ENCODE peak calls at places on chromosomes 3 and 15, in six cellular contexts. K is mucosa of gallbladder; V is OCI-LY7; G is stimulated activated CD4-positive, alpha-beta T cell treated with anti-CD3 and anti-CD28 coated beads, Interleukin-12 subunit alpha, Interleukin-12 subunit beta, amount 100 ng/mL, for 4 hours; Q is Ammon's horn; T is cardiac septum. E is an unnamed sample.

GRCh38 chr3:188797045-188797444 is 374.7 kb upstream of the TPRG1 start:
- DNase-seq in K (no peak), V (no peak), G (no peak), Q (no peak), T (no peak), E (no peak)

GRCh38 chr15:47607750-47608149 is 109.6 kb upstream of the SEMA6D start:
- DNase-seq in K (no peak), V (no peak), G (no peak), Q (no peak), T (no peak), E (peak)

GRCh38 chr15:77642019-77642418 is 9.3 kb upstream of the LINGO1 start:
- DNase-seq in K (no peak), V (no peak), G (no peak), Q (no peak), T (no peak), E (no peak)

GRCh38 chr15:49313650-49314049 is 109.4 kb upstream of the FGF7 start:
- DNase-seq in K (no peak), V (no peak), G (no peak), Q (no peak), T (no peak), E (no peak)

GRCh38 chr15:43412096-43412495 is 41.2 kb downstream of the TUBGCP4 start:
- DNase-seq in K (no peak), V (no peak), G (no peak), Q (no peak), T (no peak), E (no peak)

GRCh38 chr15:32029409-32029861 is 880 bp upstream of the CHRNA7 start:
- DNase-seq in K (no peak), V (no peak), G (no peak), Q (peak), T (no peak), E (peak)

GRCh38 chr15:25930931-25931330 is 67.8 kb upstream of the ATP10A start:
- DNase-seq in K (no peak), V (no peak), G (no peak), Q (no peak), T (no peak), E (no peak)

GRCh38 chr3:126465928-126466564 is 9.6 kb downstream of the ZXDC start:
- DNase-seq in K (no peak), V (no peak), G (no peak), Q (peak), T (no peak), E (peak)

GRCh38 chr3:149016669-149017541 is 25.6 kb downstream of the GYG1 start:
- DNase-seq in K (no peak), V (no peak), G (no peak), Q (no peak), T (no peak), E (no peak)

GRCh38 chr3:196931828-196932587 is 10.3 kb downstream of the NCBP2 start:
- DNase-seq in K (no peak), V (peak), G (no peak), Q (no peak), T (no peak), E (no peak)

GRCh38 chr3:128480278-128480677 is 12.7 kb downstream of the GATA2 start:
- DNase-seq in K (no peak), V (no peak), G (no peak), Q (no peak), T (no peak), E (no peak)

GRCh38 chr3:5197470-5198312 is 10.2 kb downstream of the EDEM1 start:
- DNase-seq in K (no peak), V (peak), G (peak), Q (no peak), T (no peak), E (no peak)

GRCh38 chr3:160006282-160007163 is 17.9 kb downstream of the IL12A start:
- DNase-seq in K (peak), V (peak), G (no peak), Q (peak), T (no peak), E (peak)

GRCh38 chr3:15120986-15121385 is 22.0 kb upstream of the RBSN start:
- DNase-seq in K (no peak), V (no peak), G (no peak), Q (no peak), T (no peak), E (no peak)

GRCh38 chr15:81126887-81127286 is 7.2 kb upstream of the CFAP161 start:
- DNase-seq in K (no peak), V (no peak), G (no peak), Q (no peak), T (no peak), E (no peak)

GRCh38 chr15:100671858-100672543 is 69.6 kb downstream of the ASB7 start:
- DNase-seq in K (no peak), V (peak), G (no peak), Q (peak), T (no peak), E (peak)

GRCh38 chr3:45783667-45784066 is 12.7 kb downstream of the SLC6A20 start:
- DNase-seq in K (no peak), V (no peak), G (no peak), Q (no peak), T (no peak), E (no peak)

GRCh38 chr3:16768956-16769355 is 115.8 kb upstream of the PLCL2 start:
- DNase-seq in K (no peak), V (no peak), G (no peak), Q (no peak), T (no peak), E (no peak)

GRCh38 chr3:66609660-66610547 is 109.1 kb upstream of the LRIG1 start:
- DNase-seq in K (peak), V (no peak), G (no peak), Q (peak), T (no peak), E (peak)

GRCh38 chr15:74901612-74902063 is 5.0 kb downstream of the FAM219B start:
- DNase-seq in K (peak), V (peak), G (peak), Q (peak), T (no peak), E (peak)

GRCh38 chr3:195150194-195151118 is 120.5 kb downstream of the XXYLT1 start:
- DNase-seq in K (peak), V (peak), G (no peak), Q (peak), T (peak), E (peak)

GRCh38 chr3:116443096-116443793 is 2.0 kb downstream of the LSAMP start:
- DNase-seq in K (no peak), V (no peak), G (no peak), Q (peak), T (no peak), E (no peak)

GRCh38 chr3:175940881-175941280 is 1081.7 kb downstream of the NAALADL2 start:
- DNase-seq in K (no peak), V (peak), G (no peak), Q (no peak), T (no peak), E (peak)

GRCh38 chr15:50339717-50340116 is 15.3 kb downstream of the GABPB1 start:
- DNase-seq in K (no peak), V (no peak), G (no peak), Q (no peak), T (no peak), E (no peak)

GRCh38 chr3:171309906-171310359 is 150.3 kb downstream of the TNIK start:
- DNase-seq in K (no peak), V (no peak), G (no peak), Q (no peak), T (no peak), E (peak)

GRCh38 chr15:70799667-70800450 is 36.5 kb upstream of the UACA start:
- DNase-seq in K (peak), V (no peak), G (no peak), Q (no peak), T (no peak), E (no peak)

GRCh38 chr3:186644683-186645082 is 4.5 kb downstream of the FETUB start:
- DNase-seq in K (no peak), V (no peak), G (no peak), Q (no peak), T (no peak), E (no peak)

GRCh38 chr15:59296181-59296617 is 76.5 kb downstream of the MYO1E start:
- DNase-seq in K (no peak), V (no peak), G (no peak), Q (no peak), T (no peak), E (no peak)

GRCh38 chr3:149936812-149937230 is 33.9 kb downstream of the PFN2 start:
- DNase-seq in K (peak), V (peak), G (peak), Q (peak), T (no peak), E (peak)

GRCh38 chr3:11555823-11556222 is 87.9 kb downstream of the VGLL4 start:
- DNase-seq in K (no peak), V (no peak), G (no peak), Q (no peak), T (no peak), E (no peak)

GRCh38 chr3:82815417-82816058 is 1054.1 kb upstream of the GBE1 start:
- DNase-seq in K (no peak), V (no peak), G (no peak), Q (no peak), T (no peak), E (no peak)

GRCh38 chr3:12808587-12808986 is 12.1 kb downstream of the CAND2 start:
- DNase-seq in K (no peak), V (no peak), G (no peak), Q (no peak), T (peak), E (no peak)

GRCh38 chr15:80638553-80639167 is 56.5 kb upstream of the ABHD17C start:
- DNase-seq in K (no peak), V (no peak), G (no peak), Q (no peak), T (no peak), E (no peak)

GRCh38 chr3:134228035-134228434 is 22.6 kb downstream of the RYK start:
- DNase-seq in K (no peak), V (no peak), G (no peak), Q (no peak), T (no peak), E (no peak)

GRCh38 chr15:77025066-77025435 is 30.1 kb downstream of the PSTPIP1 start:
- DNase-seq in K (no peak), V (no peak), G (no peak), Q (no peak), T (no peak), E (no peak)

GRCh38 chr15:94259863-94260262 is 28.5 kb downstream of the MCTP2 start:
- DNase-seq in K (no peak), V (peak), G (no peak), Q (no peak), T (no peak), E (no peak)